ENCODE peak calls at places on chromosomes 5 and 9, in six cellular contexts. G is right lobe of liver, C is adrenal gland, I is IMR-90, U is spleen, L is heart left ventricle. E is an unnamed sample. For H3K4me1, the result is how much of the 10 kb centered on the place peaks cover.

GRCh38 chr5:96651948-96652753 is 10.0 kb upstream of the CAST start:
- DNase-seq in G (no peak), C (no peak), I (no peak), U (no peak), L (no peak), E (no peak)

GRCh38 chr5:172142709-172143215 is 45.3 kb downstream of the STK10 start:
- DNase-seq in G (no peak), C (no peak), I (peak), U (no peak), L (no peak), E (no peak)

GRCh38 chr5:149550267-149550582 is 1.0 kb downstream of the CSNK1A1 start:
- DNase-seq in G (no peak), C (no peak), I (peak), U (no peak), L (no peak), E (no peak)

GRCh38 chr5:76367623-76368366 is 35.3 kb upstream of the IQGAP2 start:
- DNase-seq in G (no peak), C (no peak), I (peak), U (no peak), L (no peak), E (no peak)

GRCh38 chr9:72442212-72442607 is 77.2 kb upstream of the ZFAND5 start:
- DNase-seq in G (no peak), C (no peak), I (peak), U (no peak), L (no peak), E (no peak)

GRCh38 chr9:136373300-136374182 is at the start of gene CARD9:
- DNase-seq in G (no peak), C (peak), I (no peak), U (peak), L (no peak), E (no peak)

GRCh38 chr5:50667653-50668403 is 1.4 kb downstream of the PARP8 start:
- DNase-seq in G (peak), C (peak), I (peak), U (peak), L (peak), E (peak)

GRCh38 chr9:100426532-100427365 is at the start of gene MSANTD3:
- DNase-seq in G (peak), C (peak), I (peak), U (peak), L (peak), E (peak)

GRCh38 chr5:127942246-127943060 is 141.1 kb upstream of the SLC12A2 start:
- DNase-seq in G (no peak), C (no peak), I (peak), U (no peak), L (no peak), E (no peak)

GRCh38 chr9:137435980-137436760 is 5.0 kb downstream of the ENTPD8 start:
- DNase-seq in G (no peak), C (peak), I (peak), U (peak), L (no peak), E (no peak)

GRCh38 chr9:70421020-70421271 is 6.5 kb upstream of the KLF9 start:
- DNase-seq in G (no peak), C (no peak), I (no peak), U (no peak), L (no peak), E (no peak)

GRCh38 chr9:70421272-70422180 is 7.1 kb upstream of the KLF9 start:
- DNase-seq in G (no peak), C (peak), I (peak), U (no peak), L (no peak), E (no peak)

GRCh38 chr9:70419546-70420266 is 5.2 kb upstream of the KLF9 start:
- DNase-seq in G (peak), C (peak), I (peak), U (peak), L (peak), E (peak)

GRCh38 chr9:70420267-70421019 is 6.0 kb upstream of the KLF9 start:
- DNase-seq in G (peak), C (peak), I (peak), U (peak), L (peak), E (peak)

GRCh38 chr9:70418822-70419545 is 4.5 kb upstream of the KLF9 start:
- DNase-seq in G (peak), C (peak), I (peak), U (peak), L (peak), E (peak)
- TF ChIP-seq POLR2A in G (peak), C (peak), I (peak), U (no peak), L (peak), E (peak)

DNA sequence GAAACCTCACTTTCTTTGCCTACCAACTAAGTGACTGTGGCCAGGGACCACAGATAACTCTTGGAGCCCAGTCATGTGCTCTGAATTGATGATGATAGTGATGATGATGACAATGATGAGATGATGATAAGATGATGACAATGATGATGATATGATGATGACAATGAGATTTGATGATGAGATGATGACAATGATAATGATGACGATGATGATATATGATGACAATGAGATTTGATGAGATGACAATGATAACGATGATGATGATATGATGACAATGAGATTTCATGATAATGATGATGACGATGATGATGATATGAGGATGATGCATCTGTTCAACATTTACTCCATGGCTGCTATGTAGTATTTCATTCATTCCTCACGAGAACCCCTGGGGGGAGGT is 213.0 kb downstream of the ERCC6L2 start:
- DNase-seq in G (no peak), C (no peak), I (no peak), U (no peak), L (no peak), E (no peak)
- H3K4me1 ChIP-seq in G (under half), C (under half), I (under half), U (under half), L (under half), E (under half)

DNA sequence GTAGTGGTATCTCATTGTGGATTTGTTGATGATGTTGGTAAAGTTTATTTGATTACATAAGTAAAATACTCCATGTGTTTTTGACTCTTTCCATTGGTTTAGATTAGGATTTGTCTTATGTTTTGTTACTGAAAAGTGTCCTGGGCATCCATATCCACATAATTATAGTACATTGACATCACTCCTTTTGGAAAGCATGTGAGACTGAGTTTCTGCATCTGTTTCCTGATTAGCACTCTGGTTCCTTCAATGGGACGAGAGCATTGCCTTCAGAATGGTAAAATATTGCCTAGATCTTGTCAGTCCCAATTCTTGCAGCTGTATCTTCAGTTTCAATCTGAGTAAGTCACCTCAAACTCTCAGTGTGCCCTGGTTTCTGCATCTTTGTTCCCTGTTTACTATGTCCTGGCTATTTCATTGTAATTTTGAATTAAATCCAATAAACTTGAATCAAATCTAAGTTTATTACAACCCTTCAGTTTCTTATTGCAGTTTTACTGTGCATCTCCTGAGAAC is 128.1 kb downstream of the FBXO38 start:
- DNase-seq in G (no peak), C (no peak), I (no peak), U (no peak), L (no peak), E (no peak)
- TF ChIP-seq POLR2A in G (no peak), C (no peak), I (no peak), U (no peak), L (no peak), E (no peak)

GRCh38 chr5:142319105-142319504 is 5.7 kb downstream of the SPRY4 start:
- DNase-seq in G (no peak), C (no peak), I (no peak), U (no peak), L (no peak), E (no peak)
- H3K4me1 ChIP-seq in G (under half), C (under half), I (under half), U (half or more), L (under half), E (half or more)

DNA sequence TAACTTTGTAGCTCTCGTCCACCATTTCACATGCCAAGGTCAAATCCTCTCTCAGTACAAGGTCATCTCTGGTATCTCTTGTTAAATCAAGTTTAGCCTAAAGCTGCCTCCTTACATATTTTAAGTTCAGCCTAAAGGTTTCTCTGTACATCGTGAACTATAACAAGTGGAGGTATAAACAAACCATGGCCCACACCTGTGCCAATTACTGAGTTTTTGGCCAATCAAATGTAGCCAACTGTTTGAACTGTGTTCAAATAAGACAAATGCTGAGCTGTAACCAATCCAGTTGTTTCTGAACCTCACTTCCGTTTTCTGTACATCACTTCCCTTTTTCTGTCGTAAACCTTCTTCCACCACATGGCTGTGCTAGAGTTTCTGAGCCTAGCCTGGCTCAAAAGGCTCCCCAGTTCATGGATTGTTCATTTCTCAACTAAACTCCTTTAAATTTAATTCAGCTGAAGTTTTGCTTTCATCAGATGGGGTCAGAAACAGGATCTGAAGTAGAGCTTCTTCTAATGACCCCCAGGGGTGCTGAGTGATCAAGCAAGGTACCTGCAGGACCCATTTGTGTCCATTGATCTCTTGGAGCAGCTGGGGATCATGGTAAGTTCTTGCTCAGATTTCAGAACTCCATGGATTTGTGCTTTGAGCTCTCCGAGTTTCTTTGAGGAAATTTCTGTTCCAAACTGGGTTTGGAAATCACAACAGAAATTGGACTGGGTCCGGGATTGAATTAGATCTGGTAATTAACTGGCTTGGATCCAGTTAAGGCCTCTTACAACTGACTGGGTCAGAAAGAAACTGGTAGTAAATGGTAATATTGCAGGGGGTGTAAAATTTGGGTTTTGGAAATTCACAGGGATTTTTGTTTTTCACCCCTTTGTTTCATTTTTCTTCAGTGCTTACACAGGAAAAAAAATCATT is 11.0 kb upstream of the NANS start:
- DNase-seq in G (no peak), C (no peak), I (no peak), U (no peak), L (no peak), E (no peak)
- TF ChIP-seq POLR2A in G (no peak), C (no peak), I (no peak), U (no peak), L (no peak), E (no peak)

GRCh38 chr5:158755971-158756370 is 343.7 kb downstream of the EBF1 start:
- DNase-seq in G (no peak), C (no peak), I (no peak), U (no peak), L (no peak), E (no peak)
- H3K4me1 ChIP-seq in G (under half), C (under half), I (under half), U (under half), L (under half), E (under half)

DNA sequence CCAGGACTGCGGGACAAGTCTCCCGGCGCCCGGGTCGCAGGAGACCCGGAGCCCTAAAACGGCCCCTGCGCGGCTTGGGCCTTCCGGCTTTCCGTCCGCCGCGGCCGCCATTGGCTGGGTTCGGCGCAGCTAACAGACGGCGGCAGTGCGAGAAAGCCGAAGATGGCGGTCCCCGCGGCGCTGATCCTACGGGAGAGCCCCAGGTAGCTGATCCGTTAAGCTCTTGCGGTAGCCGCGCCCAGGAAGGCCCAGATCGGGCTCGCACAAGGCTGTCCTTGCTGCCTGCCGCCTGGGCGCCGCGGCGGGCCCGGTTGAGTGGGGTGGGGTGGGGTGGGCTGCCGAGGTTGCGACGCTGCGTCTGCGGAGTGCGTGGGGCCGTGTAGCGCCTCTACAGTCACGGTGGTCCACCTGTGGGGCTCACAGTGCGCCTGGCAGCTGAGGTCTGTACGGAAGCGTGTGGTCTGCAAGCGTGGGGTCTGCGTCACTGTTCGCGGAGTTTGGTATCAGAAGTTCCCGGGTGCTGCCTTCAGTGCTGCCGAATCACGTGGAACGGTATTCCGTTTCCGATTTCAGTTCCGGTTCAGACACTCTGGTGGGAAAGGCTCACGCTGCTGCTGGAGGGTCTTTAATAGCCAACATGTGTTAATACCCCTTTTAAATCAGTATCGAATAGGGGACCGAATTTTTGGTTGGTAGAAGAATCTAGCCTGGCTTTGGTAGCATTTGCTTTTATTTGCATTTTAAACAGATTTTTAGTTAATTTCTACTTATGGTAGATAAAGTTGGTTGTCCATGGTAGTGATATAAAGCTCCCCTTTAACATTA is at the start of gene COMMD10:
- DNase-seq in G (peak), C (peak), I (peak), U (peak), L (peak), E (peak)
- TF ChIP-seq POLR2A in G (peak), C (peak), I (peak), U (no peak), L (no peak), E (peak)

DNA sequence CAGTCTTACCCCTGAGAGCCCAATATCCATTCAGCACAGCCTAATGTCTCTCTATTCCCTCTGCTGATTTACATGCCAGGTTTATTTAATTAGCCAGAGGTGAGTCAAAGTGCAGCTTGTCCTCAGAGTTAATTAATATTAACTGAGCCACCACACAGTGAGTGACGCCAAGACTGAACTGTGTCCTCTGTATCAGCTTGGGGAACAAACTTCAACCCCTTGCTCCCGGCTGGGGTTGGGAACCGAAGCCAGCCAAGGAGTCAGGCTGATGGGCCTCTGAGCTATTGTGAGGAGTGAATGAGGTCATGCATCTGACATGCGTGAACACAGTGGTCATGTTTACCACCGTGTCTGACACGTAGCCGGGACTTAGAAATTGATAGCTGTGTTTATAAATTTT is 17.1 kb downstream of the IGIP start:
- DNase-seq in G (peak), C (no peak), I (no peak), U (no peak), L (no peak), E (peak)
- H3K4me1 ChIP-seq in G (under half), C (under half), I (under half), U (under half), L (under half), E (under half)

DNA sequence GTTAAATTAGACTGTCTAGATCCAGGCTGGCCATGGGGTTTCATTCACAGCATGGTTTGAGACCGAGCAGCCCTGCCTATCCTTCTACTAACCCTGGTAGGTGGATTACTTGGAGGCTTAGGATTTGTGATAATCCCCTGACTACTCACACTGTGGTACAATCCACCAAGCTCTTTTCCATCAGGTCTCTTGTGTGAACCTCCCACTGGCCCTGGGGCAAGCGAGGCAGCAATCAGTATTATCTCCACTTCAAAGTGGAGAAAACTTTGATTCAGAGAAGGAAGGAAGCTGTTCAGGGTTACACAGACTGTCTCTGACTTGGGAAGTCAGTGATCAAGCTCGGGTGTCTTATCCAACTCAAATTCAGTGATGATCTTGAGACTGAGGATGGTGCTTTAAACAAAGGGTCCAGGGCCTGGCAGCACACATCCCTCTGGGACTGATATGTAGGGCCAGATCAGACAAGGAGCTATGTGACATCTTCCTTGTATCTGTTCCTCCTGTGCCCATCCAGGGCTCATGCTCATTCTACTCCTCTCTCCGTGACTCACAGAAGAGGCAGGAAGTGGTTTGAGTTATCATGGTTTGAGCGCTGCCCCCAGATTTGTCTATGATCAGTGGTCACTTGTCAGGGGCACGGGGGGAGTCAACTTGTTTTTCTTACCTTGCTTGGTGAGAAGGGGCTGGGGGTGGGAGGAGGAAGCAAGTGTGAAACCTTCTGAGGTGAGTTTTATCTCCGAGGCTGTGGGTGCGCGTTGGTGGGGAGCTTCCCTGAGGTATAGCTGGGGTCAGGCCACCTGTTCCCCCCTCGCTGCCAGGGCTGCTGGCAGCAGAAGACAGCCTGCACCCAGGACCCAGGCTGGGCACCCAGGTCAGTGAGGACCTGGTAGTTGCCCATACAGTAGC is 48.6 kb downstream of the RGS3 start:
- DNase-seq in G (no peak), C (no peak), I (peak), U (peak), L (no peak), E (no peak)
- TF ChIP-seq POLR2A in G (no peak), C (no peak), I (no peak), U (no peak), L (no peak), E (no peak)